ENCODE peak calls at places on chromosomes 12 and 14, in seven cellular contexts. G is PC-3, Y is lower lobe of right lung, T is cardiac muscle cell, B is ovary, J is psoas muscle, C is mammary epithelial cell. X is an unnamed sample.

GRCh38 chr12:74105434-74105833 is 432.2 kb upstream of the ATXN7L3B start:
- DNase-seq in B (no peak), C (peak; percentile 69), G (peak; percentile 71), T (no peak), Y (no peak), J (no peak), X (no peak)

GRCh38 chr12:132145334-132145733 is 1.1 kb downstream of the NOC4L start:
- DNase-seq in C (no peak), Y (no peak), G (no peak), T (no peak), B (no peak), J (no peak), X (no peak)

GRCh38 chr12:15168279-15168678 is 52.9 kb downstream of the RERG start:
- DNase-seq in T (no peak), C (no peak), J (no peak), G (no peak), Y (no peak), B (no peak), X (no peak)

GRCh38 chr12:6554990-6555691 is 701 bp downstream of the IFFO1 start:
- DNase-seq in J (no peak), C (no peak), T (no peak), G (no peak), B (no peak), Y (no peak), X (peak; percentile 51)

GRCh38 chr14:52640137-52640536 is 55.2 kb downstream of the ERO1A start:
- DNase-seq in Y (no peak), C (no peak), G (no peak), J (no peak), B (no peak), T (no peak), X (no peak)

GRCh38 chr12:65944637-65945036 is 120.4 kb downstream of the HMGA2 start:
- DNase-seq in Y (no peak), C (no peak), J (no peak), B (no peak), T (no peak), G (peak; percentile 50), X (no peak)

GRCh38 chr14:101965145-101965531 is 765 bp downstream of the DYNC1H1 start:
- DNase-seq in T (peak; percentile 60), C (peak; percentile 59), G (peak; percentile 44), B (peak; percentile 71), Y (peak; percentile 84), J (peak; percentile 68), X (peak; percentile 85)

GRCh38 chr12:12350868-12351463 is 924 bp upstream of the MANSC1 start:
- DNase-seq in Y (no peak), J (no peak), T (peak; percentile 6), B (no peak), C (peak; percentile 97), G (peak; percentile 79), X (no peak)

GRCh38 chr14:76330411-76331327 is 45.3 kb upstream of the ESRRB start:
- DNase-seq in B (no peak), J (no peak), Y (no peak), T (no peak), C (no peak), G (no peak), X (no peak)

GRCh38 chr14:104970231-104971068 is 7.7 kb downstream of the AHNAK2 start:
- DNase-seq in B (peak; percentile 54), Y (peak; percentile 63), G (peak; percentile 86), J (peak; percentile 85), T (peak; percentile 77), C (peak; percentile 81), X (peak; percentile 80)

GRCh38 chr12:45128637-45129036 is 77.7 kb upstream of the DBX2 start:
- DNase-seq in Y (no peak), T (no peak), G (no peak), B (no peak), C (no peak), J (no peak), X (no peak)

GRCh38 chr12:45125997-45126396 is 75.1 kb upstream of the DBX2 start:
- DNase-seq in G (peak; percentile 68), T (no peak), Y (no peak), J (no peak), B (no peak), C (peak; percentile 71), X (no peak)

GRCh38 chr12:45130881-45131281 is 80.0 kb upstream of the DBX2 start:
- DNase-seq in Y (no peak), C (peak; percentile 68), G (peak; percentile 86), T (peak; percentile 79), J (peak; percentile 30), B (peak; percentile 54), X (peak; percentile 76)

DNA sequence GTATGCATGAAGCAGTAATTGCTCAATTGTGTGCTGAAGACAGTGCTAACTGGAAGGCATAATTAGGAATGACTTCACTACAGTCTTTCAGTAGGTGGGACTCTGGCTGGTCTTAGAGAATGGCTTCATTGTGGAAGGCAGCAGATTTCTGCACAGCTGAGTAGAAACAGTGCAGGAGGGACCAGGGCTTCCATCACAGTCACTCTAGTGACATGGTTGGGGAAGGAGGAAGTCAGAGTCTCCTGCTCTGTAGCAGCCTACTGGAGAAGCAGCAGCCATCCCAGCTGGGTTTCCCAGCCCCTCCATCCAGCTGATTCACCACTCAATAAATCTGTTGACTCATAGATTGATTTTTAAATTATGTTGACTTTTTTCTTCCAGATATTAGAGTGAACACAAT is 80.6 kb upstream of the DBX2 start:
- DNase-seq in B (no peak), Y (no peak), J (no peak), C (no peak), T (no peak), G (no peak), X (no peak)
- H3K4me3 ChIP-seq in B (no peak overlapping the region), Y (no peak overlapping the region), J (no peak overlapping the region), C (no peak overlapping the region), T (no peak overlapping the region), G (no peak overlapping the region), X (no peak overlapping the region)

GRCh38 chr14:35211067-35211466 is 81.1 kb upstream of the PSMA6 start:
- DNase-seq in B (no peak), G (no peak), J (no peak), C (no peak), T (no peak), Y (no peak), X (no peak)

GRCh38 chr14:35201066-35201465 is 78.7 kb downstream of the PRORP start:
- DNase-seq in T (no peak), B (no peak), C (no peak), Y (no peak), G (no peak), J (no peak), X (no peak)

GRCh38 chr14:35202195-35202594 is 79.8 kb downstream of the PRORP start:
- DNase-seq in C (no peak), Y (no peak), J (no peak), G (no peak), B (no peak), T (no peak), X (no peak)

GRCh38 chr14:35205737-35206136 is 83.4 kb downstream of the PRORP start:
- DNase-seq in C (no peak), B (no peak), J (no peak), Y (no peak), G (no peak), T (no peak), X (no peak)
- H3K4me1 ChIP-seq in C (no peaks in the 10 kb centered on the region), B (no peaks in the 10 kb centered on the region), J (no peaks in the 10 kb centered on the region), Y (peaks cover 4% of the 10 kb centered on the region), G (no peaks in the 10 kb centered on the region), T (no peaks in the 10 kb centered on the region), X (no peaks in the 10 kb centered on the region)

GRCh38 chr12:92416385-92416812 is 270.8 kb upstream of the BTG1 start:
- DNase-seq in G (no peak), C (no peak), B (no peak), T (no peak), Y (no peak), J (no peak), X (no peak)
- H3K4me3 ChIP-seq in G (no peak overlapping the region), C (no peak overlapping the region), B (no peak overlapping the region), T (no peak overlapping the region), Y (no peak overlapping the region), J (no peak overlapping the region), X (no peak overlapping the region)

DNA sequence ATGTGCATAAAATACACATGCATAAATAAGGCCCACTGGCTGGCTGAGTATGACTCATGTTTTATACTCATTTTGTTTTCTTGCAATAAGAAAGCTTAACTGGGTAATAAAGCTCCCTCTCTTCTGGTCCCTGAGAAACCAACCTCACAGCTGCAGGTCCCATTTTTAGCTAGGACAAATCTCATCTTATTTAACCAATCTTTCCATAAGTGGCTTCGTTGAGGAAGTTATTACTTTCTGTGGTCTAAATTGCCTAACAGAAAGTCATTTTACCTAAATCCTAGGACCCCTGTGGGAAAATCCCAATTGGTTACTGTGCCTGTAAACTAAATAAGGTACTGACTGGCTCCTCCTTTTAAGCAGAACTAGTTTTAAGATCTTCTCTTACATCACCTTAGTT is 232.9 kb upstream of the FBXO33 start:
- DNase-seq in C (no peak), J (no peak), B (no peak), Y (no peak), G (no peak), T (no peak), X (no peak)
- H3K4me1 ChIP-seq in C (no peaks in the 10 kb centered on the region), J (no peaks in the 10 kb centered on the region), B (no peaks in the 10 kb centered on the region), Y (no peaks in the 10 kb centered on the region), G (no peaks in the 10 kb centered on the region), T (no peaks in the 10 kb centered on the region), X (no peaks in the 10 kb centered on the region)

GRCh38 chr14:65287264-65288131 is 125.0 kb upstream of the FUT8 start:
- DNase-seq in G (no peak), Y (no peak), C (no peak), B (no peak), J (no peak), T (no peak), X (no peak)
- H3K4me3 ChIP-seq in G (no peak overlapping the region), Y (no peak overlapping the region), C (no peak overlapping the region), B (no peak overlapping the region), J (no peak overlapping the region), T (no peak overlapping the region), X (no peak overlapping the region)

GRCh38 chr12:120453977-120454376 is 7.7 kb downstream of the GATC start:
- DNase-seq in T (peak; percentile 34), B (no peak), Y (no peak), G (peak; percentile 65), J (no peak), C (peak; percentile 18), X (peak; percentile 47)
- H3K4me1 ChIP-seq in T (no peaks in the 10 kb centered on the region), B (no peaks in the 10 kb centered on the region), Y (no peaks in the 10 kb centered on the region), G (no peaks in the 10 kb centered on the region), J (no peaks in the 10 kb centered on the region), C (no peaks in the 10 kb centered on the region), X (no peaks in the 10 kb centered on the region)

DNA sequence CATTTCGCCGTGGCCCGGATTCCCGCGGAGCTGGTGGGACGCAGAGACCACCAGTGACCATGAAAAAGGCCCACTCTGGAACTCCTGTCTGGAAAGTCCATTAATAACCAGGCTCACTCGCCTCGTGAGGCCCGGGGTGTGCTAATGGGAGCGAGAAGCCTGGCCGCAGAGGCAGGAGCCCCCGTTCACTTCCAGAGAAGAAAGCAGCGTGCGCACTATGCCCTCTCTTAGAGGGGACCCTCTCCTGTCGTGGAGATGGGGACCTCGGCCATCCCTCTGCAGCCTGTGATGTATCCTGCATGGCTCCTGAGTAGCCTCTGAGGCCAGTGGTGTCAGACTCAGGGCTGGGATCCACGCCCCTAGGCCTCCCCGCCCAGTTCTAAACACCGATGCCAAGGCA is 134.1 kb upstream of the VRK1 start:
- DNase-seq in Y (no peak), G (no peak), T (no peak), J (no peak), C (no peak), B (no peak), X (no peak)
- H3K4me3 ChIP-seq in Y (no peak overlapping the region), G (no peak overlapping the region), T (no peak overlapping the region), J (no peak overlapping the region), C (no peak overlapping the region), B (no peak overlapping the region), X (no peak overlapping the region)

X was measured in adipocyte.